ENCODE peak calls at places on chromosomes 2 and 18, in eight cellular contexts. E is AG09309, F is cardiac fibroblast, J is adrenal gland, K is endodermal cell, H is choroid plexus epithelial cell, S is astrocyte of the spinal cord, C is fibroblast of mammary gland. U is an unnamed sample.

GRCh38 chr2:151827564-151828142 is 568 bp downstream of the ARL5A start:
- DNase-seq in S (peak; percentile 31), J (peak; percentile 40), E (no peak), C (peak; percentile 19), H (peak; percentile 28), F (peak; percentile 34), K (peak; percentile 68), U (no peak)

GRCh38 chr2:188898261-188898660 is 75.9 kb upstream of the COL3A1 start:
- DNase-seq in F (no peak), C (peak; percentile 73), H (no peak), J (no peak), K (no peak), E (no peak), S (no peak), U (no peak)

GRCh38 chr2:64463784-64464183 is 9.8 kb downstream of the LGALSL start:
- DNase-seq in H (peak; percentile 62), K (peak; percentile 24), J (peak; percentile 67), F (peak; percentile 64), C (peak; percentile 93), E (peak; percentile 23), S (peak; percentile 59), U (peak; percentile 29)

GRCh38 chr2:8061219-8061618 is 620.6 kb upstream of the ID2 start:
- DNase-seq in K (no peak), H (no peak), S (no peak), F (no peak), J (no peak), C (no peak), E (no peak), U (no peak)

GRCh38 chr2:85181093-85181685 is 48.0 kb downstream of the TCF7L1 start:
- DNase-seq in J (no peak), H (no peak), E (no peak), S (no peak), C (no peak), F (no peak), K (no peak), U (no peak)

GRCh38 chr2:240525802-240526201 is 32.0 kb downstream of the ANKMY1 start:
- DNase-seq in H (no peak), S (no peak), K (peak; percentile 5), E (no peak), F (no peak), C (no peak), J (no peak), U (no peak)

GRCh38 chr18:6757966-6758365 is 28.4 kb downstream of the ARHGAP28 start:
- DNase-seq in K (no peak), E (peak; percentile 82), C (peak; percentile 20), F (no peak), J (no peak), H (no peak), S (peak; percentile 58), U (peak; percentile 76)

GRCh38 chr2:165630276-165630675 is 160.8 kb downstream of the CSRNP3 start:
- DNase-seq in K (no peak), F (no peak), E (no peak), H (no peak), J (no peak), C (no peak), S (no peak), U (no peak)

GRCh38 chr18:8052237-8052701 is 485.2 kb downstream of the PTPRM start:
- DNase-seq in S (peak; percentile 27), K (no peak), J (no peak), C (peak; percentile 44), H (no peak), F (peak; percentile 36), E (no peak), U (no peak)

GRCh38 chr2:227376911-227377396 is 2.2 kb downstream of the TM4SF20 start:
- DNase-seq in E (no peak), S (no peak), K (no peak), F (peak; percentile 67), H (peak; percentile 50), C (peak; percentile 49), J (peak; percentile 29), U (no peak)

GRCh38 chr2:66512626-66513025 is 77.7 kb downstream of the MEIS1 start:
- DNase-seq in S (no peak), E (no peak), H (no peak), J (no peak), C (no peak), F (no peak), K (no peak), U (no peak)

GRCh38 chr18:12308386-12309100 is 502 bp downstream of the TUBB6 start:
- DNase-seq in S (peak; percentile 89), E (peak; percentile 67), H (peak; percentile 91), F (peak; percentile 93), K (peak; percentile 86), C (peak; percentile 91), J (peak; percentile 86), U (peak; percentile 47)

GRCh38 chr2:99425022-99425421 is 64.8 kb downstream of the REV1 start:
- DNase-seq in E (no peak), S (peak; percentile 71), H (peak; percentile 94), F (peak; percentile 93), C (peak; percentile 91), J (peak; percentile 57), K (no peak), U (peak; percentile 68)

GRCh38 chr2:202269585-202269984 is 4.0 kb downstream of the NOP58 start:
- DNase-seq in H (no peak), J (no peak), S (no peak), K (no peak), E (no peak), C (peak; percentile 50), F (no peak), U (no peak)
- H3K4me3 ChIP-seq in H (no peak overlapping the region), J (no peak overlapping the region), S (no peak overlapping the region), K (no peak overlapping the region), E (no peak overlapping the region), C (no peak overlapping the region), F (no peak overlapping the region), U (no peak overlapping the region)

GRCh38 chr18:66819235-66819634 is 215.3 kb upstream of the CDH19 start:
- DNase-seq in H (no peak), C (no peak), S (no peak), K (no peak), F (no peak), J (no peak), E (no peak), U (no peak)
- TF ChIP-seq CTCF in H (no peak), C (no peak), S (peak; percentile 17), K (peak; percentile 53), F (peak; percentile 6), J (no peak), E (no peak), U (peak; percentile 20)

DNA sequence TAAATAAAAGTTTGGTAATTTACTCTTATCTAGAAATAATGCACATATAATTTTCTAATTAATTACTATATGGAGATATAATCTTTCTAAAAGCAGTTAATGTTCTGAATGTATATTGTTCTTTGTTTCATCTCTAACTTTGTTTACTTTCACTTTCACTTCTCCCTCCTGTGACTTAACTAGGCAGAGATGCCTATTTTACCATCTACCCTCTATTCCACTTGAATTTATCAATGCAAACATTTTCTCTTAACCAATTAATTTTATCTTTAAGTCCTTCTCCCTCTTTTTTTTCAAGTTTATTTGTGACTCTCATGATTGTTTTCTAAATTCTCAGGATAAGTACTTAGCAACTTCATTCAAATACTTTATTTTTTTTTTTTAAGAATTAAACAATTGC is 55.1 kb upstream of the IL1RL1 start:
- DNase-seq in F (no peak), C (no peak), E (no peak), K (no peak), S (peak; percentile 50), H (peak; percentile 40), J (no peak), U (no peak)
- H3K4me3 ChIP-seq in F (no peak overlapping the region), C (no peak overlapping the region), E (no peak overlapping the region), K (no peak overlapping the region), S (no peak overlapping the region), H (no peak overlapping the region), J (no peak overlapping the region), U (no peak overlapping the region)

DNA sequence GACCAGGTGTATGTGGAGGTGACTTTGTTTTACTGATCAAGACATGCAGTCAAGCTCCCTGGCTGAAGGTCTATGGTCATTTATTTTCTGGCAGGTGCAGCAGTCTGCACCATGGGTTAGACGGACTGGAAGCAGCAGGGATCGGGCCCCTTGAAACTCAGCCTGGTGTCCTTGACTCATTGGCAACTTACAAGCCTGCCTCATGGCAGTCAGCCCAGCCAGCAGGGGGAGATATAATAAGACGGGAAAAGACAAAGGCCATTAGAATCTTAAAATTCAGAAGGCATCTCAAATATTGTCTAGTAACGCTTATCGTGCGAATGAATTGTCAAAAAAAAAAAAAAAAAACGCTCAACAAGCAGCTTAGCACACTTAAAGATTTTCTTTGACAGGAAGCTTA is 308.2 kb downstream of the EN1 start:
- DNase-seq in E (peak; percentile 8), C (peak; percentile 60), K (peak; percentile 77), F (peak; percentile 44), H (peak; percentile 60), S (peak; percentile 46), J (peak; percentile 38), U (peak; percentile 12)
- TF ChIP-seq CTCF in E (peak; percentile 63), C (peak; percentile 57), K (peak; percentile 84), F (peak; percentile 50), H (peak; percentile 78), S (peak; percentile 63), J (no peak), U (peak; percentile 63)

U was measured in astrocyte of the cerebellum.